ENCODE peak calls at places on chromosomes 6 and 20, in ten cellular contexts. One of them, this sample, is unnamed. For H3K36me3 and H3K4me1, the result is how much of the 10 kb centered on the place peaks cover.

GRCh38 chr20:16664031-16664430 is 65.8 kb upstream of the SNRPB2 start:
- DNase-seq in cardiac muscle cell: no peak
- DNase-seq in fibroblast of lung: no peak
- DNase-seq in iPS DF 6.9: no peak
- DNase-seq in psoas muscle: no peak
- DNase-seq in naive thymus-derived CD4-positive, alpha-beta T cell: no peak
- DNase-seq in thoracic aorta: no peak
- DNase-seq in left lung: no peak
- DNase-seq in right lobe of liver: no peak
- DNase-seq in neuronal stem cell: no peak
- DNase-seq in this sample: no peak

GRCh38 chr6:169976301-169977081 is 225.1 kb downstream of the ERMARD start:
- DNase-seq in left lung: no peak
- DNase-seq in fibroblast of lung: no peak
- DNase-seq in iPS DF 6.9: no peak
- DNase-seq in cardiac muscle cell: no peak
- DNase-seq in naive thymus-derived CD4-positive, alpha-beta T cell: no peak
- DNase-seq in psoas muscle: no peak
- DNase-seq in neuronal stem cell: no peak
- DNase-seq in thoracic aorta: no peak
- DNase-seq in right lobe of liver: peak
- DNase-seq in this sample: no peak

GRCh38 chr20:1857403-1857941 is 37.7 kb upstream of the SIRPA start:
- DNase-seq in neuronal stem cell: no peak
- DNase-seq in naive thymus-derived CD4-positive, alpha-beta T cell: no peak
- DNase-seq in iPS DF 6.9: no peak
- DNase-seq in psoas muscle: no peak
- DNase-seq in right lobe of liver: peak
- DNase-seq in thoracic aorta: no peak
- DNase-seq in left lung: no peak
- DNase-seq in cardiac muscle cell: no peak
- DNase-seq in fibroblast of lung: no peak
- DNase-seq in this sample: no peak

GRCh38 chr6:170260686-170261085 is 30.2 kb downstream of the DLL1 start:
- DNase-seq in cardiac muscle cell: no peak
- DNase-seq in right lobe of liver: no peak
- DNase-seq in left lung: no peak
- DNase-seq in iPS DF 6.9: no peak
- DNase-seq in thoracic aorta: no peak
- DNase-seq in naive thymus-derived CD4-positive, alpha-beta T cell: no peak
- DNase-seq in fibroblast of lung: no peak
- DNase-seq in neuronal stem cell: no peak
- DNase-seq in psoas muscle: no peak
- DNase-seq in this sample: no peak

GRCh38 chr20:22985212-22985611 is 49.9 kb upstream of the SSTR4 start:
- DNase-seq in iPS DF 6.9: no peak
- DNase-seq in psoas muscle: no peak
- DNase-seq in fibroblast of lung: no peak
- DNase-seq in left lung: no peak
- DNase-seq in naive thymus-derived CD4-positive, alpha-beta T cell: no peak
- DNase-seq in cardiac muscle cell: no peak
- DNase-seq in neuronal stem cell: no peak
- DNase-seq in right lobe of liver: no peak
- DNase-seq in thoracic aorta: no peak
- DNase-seq in this sample: no peak

GRCh38 chr20:22579119-22579427 is 5.3 kb downstream of the FOXA2 start:
- DNase-seq in iPS DF 6.9: no peak
- DNase-seq in psoas muscle: no peak
- DNase-seq in right lobe of liver: no peak
- DNase-seq in neuronal stem cell: peak
- DNase-seq in left lung: no peak
- DNase-seq in cardiac muscle cell: no peak
- DNase-seq in thoracic aorta: no peak
- DNase-seq in fibroblast of lung: no peak
- DNase-seq in naive thymus-derived CD4-positive, alpha-beta T cell: no peak
- DNase-seq in this sample: no peak

GRCh38 chr20:7859371-7859802 is 80.9 kb downstream of the HAO1 start:
- DNase-seq in iPS DF 6.9: peak
- DNase-seq in neuronal stem cell: peak
- DNase-seq in thoracic aorta: no peak
- DNase-seq in cardiac muscle cell: peak
- DNase-seq in left lung: no peak
- DNase-seq in right lobe of liver: no peak
- DNase-seq in psoas muscle: no peak
- DNase-seq in naive thymus-derived CD4-positive, alpha-beta T cell: no peak
- DNase-seq in fibroblast of lung: peak
- DNase-seq in this sample: no peak

GRCh38 chr6:90537027-90537426 is 49.8 kb downstream of the MAP3K7 start:
- DNase-seq in left lung: no peak
- DNase-seq in iPS DF 6.9: no peak
- DNase-seq in cardiac muscle cell: no peak
- DNase-seq in naive thymus-derived CD4-positive, alpha-beta T cell: no peak
- DNase-seq in psoas muscle: no peak
- DNase-seq in fibroblast of lung: peak
- DNase-seq in right lobe of liver: no peak
- DNase-seq in neuronal stem cell: no peak
- DNase-seq in thoracic aorta: no peak
- DNase-seq in this sample: no peak

GRCh38 chr6:32244946-32245398 is 21.1 kb upstream of the NOTCH4 start:
- DNase-seq in psoas muscle: peak
- DNase-seq in cardiac muscle cell: peak
- DNase-seq in thoracic aorta: no peak
- DNase-seq in right lobe of liver: peak
- DNase-seq in iPS DF 6.9: no peak
- DNase-seq in naive thymus-derived CD4-positive, alpha-beta T cell: peak
- DNase-seq in fibroblast of lung: peak
- DNase-seq in neuronal stem cell: peak
- DNase-seq in left lung: peak
- DNase-seq in this sample: peak

GRCh38 chr6:85459224-85459901 is 9.5 kb downstream of the NT5E start:
- DNase-seq in naive thymus-derived CD4-positive, alpha-beta T cell: no peak
- DNase-seq in iPS DF 6.9: no peak
- DNase-seq in cardiac muscle cell: no peak
- DNase-seq in neuronal stem cell: no peak
- DNase-seq in thoracic aorta: no peak
- DNase-seq in right lobe of liver: no peak
- DNase-seq in fibroblast of lung: peak
- DNase-seq in left lung: no peak
- DNase-seq in psoas muscle: no peak
- DNase-seq in this sample: no peak

GRCh38 chr6:1688396-1688795 is 78.7 kb downstream of the FOXC1 start:
- DNase-seq in right lobe of liver: no peak
- DNase-seq in left lung: no peak
- DNase-seq in thoracic aorta: no peak
- DNase-seq in psoas muscle: no peak
- DNase-seq in naive thymus-derived CD4-positive, alpha-beta T cell: no peak
- DNase-seq in cardiac muscle cell: no peak
- DNase-seq in fibroblast of lung: no peak
- DNase-seq in neuronal stem cell: no peak
- DNase-seq in iPS DF 6.9: no peak
- DNase-seq in this sample: no peak

GRCh38 chr6:86869500-86869899 is 67.8 kb upstream of the HTR1E start:
- DNase-seq in psoas muscle: no peak
- DNase-seq in naive thymus-derived CD4-positive, alpha-beta T cell: no peak
- DNase-seq in cardiac muscle cell: no peak
- DNase-seq in left lung: no peak
- DNase-seq in fibroblast of lung: no peak
- DNase-seq in thoracic aorta: no peak
- DNase-seq in right lobe of liver: no peak
- DNase-seq in iPS DF 6.9: no peak
- DNase-seq in neuronal stem cell: no peak
- DNase-seq in this sample: no peak

GRCh38 chr6:99189823-99190721 is 159.4 kb downstream of the FAXC start:
- DNase-seq in cardiac muscle cell: no peak
- DNase-seq in left lung: no peak
- DNase-seq in neuronal stem cell: no peak
- DNase-seq in naive thymus-derived CD4-positive, alpha-beta T cell: no peak
- DNase-seq in fibroblast of lung: no peak
- DNase-seq in right lobe of liver: no peak
- DNase-seq in iPS DF 6.9: no peak
- DNase-seq in thoracic aorta: no peak
- DNase-seq in psoas muscle: no peak
- DNase-seq in this sample: no peak

GRCh38 chr20:952196-952795 is 36.2 kb upstream of the ANGPT4 start:
- DNase-seq in thoracic aorta: no peak
- DNase-seq in cardiac muscle cell: no peak
- DNase-seq in left lung: no peak
- DNase-seq in fibroblast of lung: no peak
- DNase-seq in iPS DF 6.9: no peak
- DNase-seq in neuronal stem cell: no peak
- DNase-seq in naive thymus-derived CD4-positive, alpha-beta T cell: no peak
- DNase-seq in right lobe of liver: no peak
- DNase-seq in psoas muscle: no peak
- DNase-seq in this sample: no peak

GRCh38 chr6:11190625-11191245 is 41.7 kb downstream of the NEDD9 start:
- DNase-seq in neuronal stem cell: no peak
- DNase-seq in iPS DF 6.9: no peak
- DNase-seq in psoas muscle: no peak
- DNase-seq in right lobe of liver: no peak
- DNase-seq in cardiac muscle cell: no peak
- DNase-seq in fibroblast of lung: no peak
- DNase-seq in thoracic aorta: no peak
- DNase-seq in naive thymus-derived CD4-positive, alpha-beta T cell: no peak
- DNase-seq in left lung: no peak
- DNase-seq in this sample: no peak
- H3K36me3 ChIP-seq in neuronal stem cell: under half
- H3K36me3 ChIP-seq in iPS DF 6.9: under half
- H3K36me3 ChIP-seq in psoas muscle: half or more
- H3K36me3 ChIP-seq in right lobe of liver: under half
- H3K36me3 ChIP-seq in cardiac muscle cell: under half
- H3K36me3 ChIP-seq in fibroblast of lung: under half
- H3K36me3 ChIP-seq in thoracic aorta: half or more
- H3K36me3 ChIP-seq in naive thymus-derived CD4-positive, alpha-beta T cell: under half
- H3K36me3 ChIP-seq in left lung: under half
- H3K36me3 ChIP-seq in this sample: half or more

DNA sequence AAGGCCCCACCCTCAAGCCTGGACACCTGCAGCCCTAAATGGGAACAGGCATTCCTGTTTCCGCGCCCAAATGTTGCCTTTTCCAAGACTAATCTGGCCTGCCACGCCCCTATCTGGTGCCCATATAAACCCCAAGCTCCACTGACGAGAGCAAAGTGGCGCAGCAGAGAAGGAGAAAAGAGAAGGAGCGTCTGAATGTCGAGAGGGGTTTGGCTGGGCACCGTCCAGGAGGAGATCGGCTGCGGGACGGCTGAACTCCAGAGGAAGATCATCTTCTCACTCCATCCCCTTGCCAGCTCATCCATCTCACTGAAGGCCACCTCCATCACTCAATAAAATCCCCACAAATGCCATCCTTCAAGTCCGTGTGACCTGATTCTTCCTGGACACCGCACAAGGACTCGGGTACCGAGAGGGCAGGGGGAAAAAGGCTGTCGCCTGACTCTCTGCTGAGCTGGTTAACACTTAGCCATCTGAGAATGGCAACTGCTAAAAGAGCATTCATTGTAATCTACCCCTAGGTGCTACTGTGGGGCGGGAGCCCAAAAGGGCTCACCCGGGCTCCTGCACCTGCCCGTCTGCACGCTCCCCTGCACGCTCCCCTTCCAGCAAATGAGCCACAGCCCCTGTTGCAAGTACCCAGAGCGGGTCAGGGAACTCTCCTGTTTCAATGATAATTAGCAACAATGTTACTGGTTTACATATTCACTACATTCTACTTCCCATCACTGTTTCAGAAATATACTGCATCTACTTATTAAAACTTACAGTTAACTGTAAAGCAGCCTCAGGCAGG is 23.5 kb downstream of the TAF4 start:
- DNase-seq in neuronal stem cell: no peak
- DNase-seq in left lung: no peak
- DNase-seq in psoas muscle: no peak
- DNase-seq in thoracic aorta: no peak
- DNase-seq in fibroblast of lung: no peak
- DNase-seq in cardiac muscle cell: no peak
- DNase-seq in iPS DF 6.9: no peak
- DNase-seq in right lobe of liver: no peak
- DNase-seq in naive thymus-derived CD4-positive, alpha-beta T cell: no peak
- DNase-seq in this sample: no peak
- H3K4me1 ChIP-seq in neuronal stem cell: under half
- H3K4me1 ChIP-seq in left lung: under half
- H3K4me1 ChIP-seq in psoas muscle: under half
- H3K4me1 ChIP-seq in thoracic aorta: under half
- H3K4me1 ChIP-seq in fibroblast of lung: under half
- H3K4me1 ChIP-seq in cardiac muscle cell: under half
- H3K4me1 ChIP-seq in iPS DF 6.9: under half
- H3K4me1 ChIP-seq in right lobe of liver: under half
- H3K4me1 ChIP-seq in naive thymus-derived CD4-positive, alpha-beta T cell: under half
- H3K4me1 ChIP-seq in this sample: under half

DNA sequence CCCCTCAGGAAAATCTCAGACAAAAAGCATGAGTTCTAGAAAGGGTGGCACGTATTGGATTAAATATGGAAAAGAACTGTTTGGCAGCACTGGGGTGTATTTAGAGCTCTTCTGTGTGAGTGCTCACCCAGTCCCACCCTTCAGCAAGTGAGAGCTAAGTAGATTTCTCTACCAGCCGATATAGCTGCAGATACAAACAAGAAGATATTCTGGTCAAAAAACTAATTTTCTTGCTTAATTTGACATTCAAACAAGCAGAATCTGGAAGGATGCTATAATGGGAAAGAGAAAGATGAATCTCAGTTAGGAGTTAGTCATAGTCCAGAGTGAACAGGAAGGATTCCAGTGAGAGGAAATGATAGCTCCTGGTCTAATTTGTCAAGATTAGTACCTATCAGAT is 232.1 kb downstream of the TMEM242 start:
- DNase-seq in left lung: no peak
- DNase-seq in right lobe of liver: no peak
- DNase-seq in iPS DF 6.9: no peak
- DNase-seq in thoracic aorta: no peak
- DNase-seq in naive thymus-derived CD4-positive, alpha-beta T cell: no peak
- DNase-seq in cardiac muscle cell: no peak
- DNase-seq in neuronal stem cell: no peak
- DNase-seq in fibroblast of lung: no peak
- DNase-seq in psoas muscle: no peak
- DNase-seq in this sample: no peak
- H3K36me3 ChIP-seq in left lung: under half
- H3K36me3 ChIP-seq in right lobe of liver: under half
- H3K36me3 ChIP-seq in iPS DF 6.9: under half
- H3K36me3 ChIP-seq in thoracic aorta: under half
- H3K36me3 ChIP-seq in naive thymus-derived CD4-positive, alpha-beta T cell: under half
- H3K36me3 ChIP-seq in cardiac muscle cell: under half
- H3K36me3 ChIP-seq in neuronal stem cell: under half
- H3K36me3 ChIP-seq in fibroblast of lung: under half
- H3K36me3 ChIP-seq in psoas muscle: under half
- H3K36me3 ChIP-seq in this sample: under half

DNA sequence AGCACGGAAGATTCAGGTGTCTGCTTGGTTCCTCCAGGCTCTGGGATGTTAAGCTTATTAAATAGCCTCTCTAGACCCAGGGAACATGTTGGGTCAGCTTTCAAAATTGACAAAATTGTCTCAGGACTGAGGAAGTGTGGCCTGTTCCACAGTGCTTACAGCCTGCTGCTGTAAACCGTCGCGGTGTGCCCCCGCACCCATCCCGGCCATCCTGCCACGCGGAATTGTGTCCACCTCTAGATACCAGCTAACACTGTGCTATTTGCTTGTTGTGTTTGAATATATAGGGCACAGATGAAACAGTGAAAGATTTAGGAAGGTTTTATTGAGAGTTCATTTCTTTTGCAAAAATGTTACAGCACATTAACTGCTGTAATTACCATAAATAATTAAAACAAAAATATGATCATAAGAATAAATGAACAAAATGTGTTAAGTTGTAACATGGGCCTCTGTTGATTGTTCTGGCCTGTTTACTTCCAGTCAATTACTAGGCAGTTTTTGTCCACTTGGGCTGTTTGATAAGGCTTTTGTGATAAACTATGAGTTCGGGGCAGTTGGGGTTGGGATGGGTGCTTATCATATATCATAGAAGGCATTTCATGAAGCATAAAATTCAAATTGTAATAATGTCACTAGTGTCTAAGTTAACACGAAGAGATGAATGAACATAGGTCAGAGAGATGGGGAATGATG is 77.4 kb downstream of the ARID1B start:
- DNase-seq in thoracic aorta: no peak
- DNase-seq in right lobe of liver: no peak
- DNase-seq in iPS DF 6.9: no peak
- DNase-seq in left lung: no peak
- DNase-seq in naive thymus-derived CD4-positive, alpha-beta T cell: no peak
- DNase-seq in cardiac muscle cell: no peak
- DNase-seq in fibroblast of lung: no peak
- DNase-seq in neuronal stem cell: no peak
- DNase-seq in psoas muscle: no peak
- DNase-seq in this sample: no peak
- H3K4me1 ChIP-seq in thoracic aorta: under half
- H3K4me1 ChIP-seq in right lobe of liver: under half
- H3K4me1 ChIP-seq in iPS DF 6.9: under half
- H3K4me1 ChIP-seq in left lung: under half
- H3K4me1 ChIP-seq in naive thymus-derived CD4-positive, alpha-beta T cell: under half
- H3K4me1 ChIP-seq in cardiac muscle cell: under half
- H3K4me1 ChIP-seq in fibroblast of lung: under half
- H3K4me1 ChIP-seq in neuronal stem cell: under half
- H3K4me1 ChIP-seq in psoas muscle: half or more
- H3K4me1 ChIP-seq in this sample: under half

This sample was measured in effector memory CD4-positive, alpha-beta T cell.